ENCODE peak calls at places on chromosomes 12 and 14, in four cellular contexts. E is PC-9, F is AG10803, X is lower lobe of right lung. Z is an unnamed sample.

GRCh38 chr14:58563981-58564380 is 73.8 kb upstream of the DACT1 start:
- DNase-seq in X (no peak), E (no peak), F (no peak), Z (no peak)

GRCh38 chr14:34013714-34014055 is 62.8 kb upstream of the EGLN3 start:
- DNase-seq in E (no peak), F (no peak), X (no peak), Z (no peak)

GRCh38 chr14:44108601-44109000 is 398.5 kb downstream of the FSCB start:
- DNase-seq in E (no peak), X (no peak), F (no peak), Z (no peak)

GRCh38 chr12:113422030-113422900 is at the start of gene SDSL:
- DNase-seq in F (peak; percentile 71), E (peak; percentile 83), X (peak; percentile 85), Z (peak; percentile 81)

GRCh38 chr12:46187023-46187422 is 81.8 kb downstream of the SLC38A1 start:
- DNase-seq in X (no peak), E (no peak), F (peak; percentile 80), Z (no peak)

GRCh38 chr14:33127531-33127930 is 188.9 kb downstream of the NPAS3 start:
- DNase-seq in E (no peak), X (no peak), F (no peak), Z (peak; percentile 3)

GRCh38 chr12:112932485-112933151 is 5.7 kb upstream of the OAS3 start:
- DNase-seq in F (no peak), E (no peak), X (no peak), Z (peak; percentile 63)

GRCh38 chr12:21434704-21435103 is 2.8 kb upstream of the PYROXD1 start:
- DNase-seq in E (no peak), X (no peak), F (no peak), Z (no peak)

GRCh38 chr12:125856899-125857298 is 791.7 kb downstream of the AACS start:
- DNase-seq in X (no peak), E (no peak), F (no peak), Z (peak; percentile 46)

GRCh38 chr14:41830679-41831078 is 224.0 kb downstream of the LRFN5 start:
- DNase-seq in X (no peak), F (peak; percentile 1), E (no peak), Z (peak; percentile 19)

GRCh38 chr12:74071182-74071581 is 466.5 kb upstream of the ATXN7L3B start:
- DNase-seq in X (no peak), F (no peak), E (no peak), Z (no peak)

GRCh38 chr12:88591343-88591742 is 11.1 kb upstream of the KITLG start:
- DNase-seq in X (no peak), F (peak; percentile 40), E (no peak), Z (no peak)

GRCh38 chr14:51507556-51508511 is 143.9 kb upstream of the FRMD6 start:
- DNase-seq in X (no peak), F (peak; percentile 90), E (no peak), Z (no peak)

GRCh38 chr14:65566820-65567522 is 154.4 kb downstream of the FUT8 start:
- DNase-seq in X (no peak), E (no peak), F (no peak), Z (no peak)

GRCh38 chr12:113101751-113102150 is 33.8 kb downstream of the RASAL1 start:
- DNase-seq in E (no peak), X (no peak), F (no peak), Z (no peak)

GRCh38 chr14:76426161-76426696 is 50.3 kb downstream of the ESRRB start:
- DNase-seq in E (no peak), F (no peak), X (no peak), Z (no peak)

GRCh38 chr12:54017845-54018607 is 9.2 kb downstream of the HOXC8 start:
- DNase-seq in F (peak; percentile 97), E (peak; percentile 54), X (peak; percentile 68), Z (peak; percentile 85)

GRCh38 chr14:72906879-72907278 is 13.0 kb upstream of the DPF3 start:
- DNase-seq in F (no peak), X (no peak), E (no peak), Z (no peak)

GRCh38 chr12:22543246-22544037 is 900 bp downstream of the C2CD5 start:
- DNase-seq in X (peak; percentile 78), E (no peak), F (peak; percentile 17), Z (peak; percentile 38)

GRCh38 chr14:54420478-54421116 is 20.6 kb downstream of the CNIH1 start:
- DNase-seq in X (no peak), E (no peak), F (peak; percentile 51), Z (peak; percentile 80)

GRCh38 chr14:69574266-69574953 is at the start of gene CCDC177:
- DNase-seq in F (peak; percentile 22), X (peak; percentile 76), E (peak; percentile 45), Z (peak; percentile 75)

GRCh38 chr14:50344116-50344775 is 32.1 kb downstream of the DMAC2L start:
- DNase-seq in E (no peak), X (no peak), F (no peak), Z (no peak)

GRCh38 chr14:101125719-101126375 is 222.3 kb upstream of the RTL1 start:
- DNase-seq in E (no peak), X (no peak), F (no peak), Z (no peak)

GRCh38 chr12:131205534-131205933 is 251.8 kb downstream of the ADGRD1 start:
- DNase-seq in E (no peak), X (no peak), F (no peak), Z (no peak)

GRCh38 chr12:113154351-113154973 is 4.9 kb downstream of the CFAP73 start:
- DNase-seq in F (peak; percentile 20), E (no peak), X (no peak), Z (peak; percentile 70)

GRCh38 chr12:46675736-46676135 is 150.1 kb downstream of the SLC38A4 start:
- DNase-seq in X (peak; percentile 47), E (no peak), F (peak; percentile 48), Z (peak; percentile 49)

GRCh38 chr14:47207636-47208035 is 467.8 kb downstream of the MDGA2 start:
- DNase-seq in E (no peak), F (no peak), X (no peak), Z (peak; percentile 30)

GRCh38 chr12:89731614-89732013 is 23.0 kb upstream of the ATP2B1 start:
- DNase-seq in X (no peak), E (no peak), F (peak; percentile 84), Z (no peak)

GRCh38 chr12:78120866-78121590 is 290.3 kb downstream of the NAV3 start:
- DNase-seq in E (peak; percentile 40), X (no peak), F (peak; percentile 49), Z (no peak)

GRCh38 chr12:27573972-27574371 is 50.0 kb downstream of the PPFIBP1 start:
- DNase-seq in F (peak; percentile 92), E (no peak), X (no peak), Z (no peak)

GRCh38 chr12:25301798-25302197 is 51.1 kb upstream of the KRAS start:
- DNase-seq in F (peak; percentile 25), E (no peak), X (no peak), Z (no peak)

GRCh38 chr12:47980172-47980571 is 16.8 kb downstream of the TMEM106C start:
- DNase-seq in F (no peak), E (no peak), X (no peak), Z (no peak)

GRCh38 chr14:76918751-76919421 is 92.7 kb downstream of the LRRC74A start:
- DNase-seq in F (peak; percentile 99), E (peak; percentile 98), X (peak; percentile 94), Z (peak; percentile 94)

GRCh38 chr12:104219361-104219892 is 3.8 kb downstream of the TXNRD1 start:
- DNase-seq in F (peak; percentile 99), X (no peak), E (peak; percentile 99), Z (peak; percentile 35)

GRCh38 chr14:58626441-58626840 is 11.3 kb upstream of the DACT1 start:
- DNase-seq in F (peak; percentile 85), E (no peak), X (no peak), Z (no peak)

GRCh38 chr14:35045798-35046047 is 349 bp upstream of the FAM177A1 start:
- DNase-seq in F (no peak), X (no peak), E (no peak), Z (no peak)

GRCh38 chr12:80107221-80107620 is 7.9 kb downstream of the OTOGL start:
- DNase-seq in F (peak; percentile 59), E (no peak), X (no peak), Z (no peak)

GRCh38 chr14:83164591-83164990 is 1630.9 kb upstream of the SEL1L start:
- DNase-seq in E (no peak), F (no peak), X (no peak), Z (no peak)

GRCh38 chr12:2795291-2796186 is 769 bp downstream of the FKBP4 start:
- DNase-seq in F (peak; percentile 46), E (no peak), X (peak; percentile 82), Z (peak; percentile 66)

Z was measured in mesendoderm.